ENCODE peak calls at places on chromosomes 2 and 18, in four cellular contexts. One of them, this sample, is unnamed.

GRCh38 chr2:120104002-120104467 is 91.2 kb downstream of the EPB41L5 start:
- DNase-seq in stimulated activated naive CD8-positive, alpha-beta T cell treated with anti-CD3 and anti-CD28 coated beads, Interleukin-15, amount 100 ng/mL, for 72 hours: no peak
- DNase-seq in T-helper 2 cell: no peak
- DNase-seq in WTC11: no peak
- DNase-seq in this sample: no peak

GRCh38 chr2:1605659-1606400 is 138.5 kb downstream of the PXDN start:
- DNase-seq in stimulated activated naive CD8-positive, alpha-beta T cell treated with anti-CD3 and anti-CD28 coated beads, Interleukin-15, amount 100 ng/mL, for 72 hours: no peak
- DNase-seq in T-helper 2 cell: no peak
- DNase-seq in WTC11: peak; percentile 68
- DNase-seq in this sample: peak; percentile 92

GRCh38 chr2:8230466-8230865 is 451.4 kb upstream of the ID2 start:
- DNase-seq in stimulated activated naive CD8-positive, alpha-beta T cell treated with anti-CD3 and anti-CD28 coated beads, Interleukin-15, amount 100 ng/mL, for 72 hours: no peak
- DNase-seq in T-helper 2 cell: no peak
- DNase-seq in WTC11: no peak
- DNase-seq in this sample: no peak

GRCh38 chr2:33518929-33519328 is 42.5 kb downstream of the RASGRP3 start:
- DNase-seq in stimulated activated naive CD8-positive, alpha-beta T cell treated with anti-CD3 and anti-CD28 coated beads, Interleukin-15, amount 100 ng/mL, for 72 hours: no peak
- DNase-seq in T-helper 2 cell: no peak
- DNase-seq in WTC11: no peak
- DNase-seq in this sample: no peak

GRCh38 chr2:36538345-36538744 is 59.6 kb downstream of the FEZ2 start:
- DNase-seq in stimulated activated naive CD8-positive, alpha-beta T cell treated with anti-CD3 and anti-CD28 coated beads, Interleukin-15, amount 100 ng/mL, for 72 hours: no peak
- DNase-seq in T-helper 2 cell: no peak
- DNase-seq in WTC11: no peak
- DNase-seq in this sample: no peak

GRCh38 chr18:24964213-24964612 is 387.8 kb downstream of the ZNF521 start:
- DNase-seq in stimulated activated naive CD8-positive, alpha-beta T cell treated with anti-CD3 and anti-CD28 coated beads, Interleukin-15, amount 100 ng/mL, for 72 hours: no peak
- DNase-seq in T-helper 2 cell: no peak
- DNase-seq in WTC11: peak; percentile 51
- DNase-seq in this sample: peak; percentile 74

GRCh38 chr2:218876562-218877219 is 4.0 kb upstream of the WNT10A start:
- DNase-seq in stimulated activated naive CD8-positive, alpha-beta T cell treated with anti-CD3 and anti-CD28 coated beads, Interleukin-15, amount 100 ng/mL, for 72 hours: peak; percentile 76
- DNase-seq in T-helper 2 cell: no peak
- DNase-seq in WTC11: peak; percentile 81
- DNase-seq in this sample: peak; percentile 81

GRCh38 chr2:241217320-241218031 is 29.0 kb downstream of the ANO7 start:
- DNase-seq in stimulated activated naive CD8-positive, alpha-beta T cell treated with anti-CD3 and anti-CD28 coated beads, Interleukin-15, amount 100 ng/mL, for 72 hours: peak; percentile 41
- DNase-seq in T-helper 2 cell: no peak
- DNase-seq in WTC11: peak; percentile 74
- DNase-seq in this sample: peak; percentile 83

GRCh38 chr18:36411745-36412168 is 114.2 kb downstream of the FHOD3 start:
- DNase-seq in stimulated activated naive CD8-positive, alpha-beta T cell treated with anti-CD3 and anti-CD28 coated beads, Interleukin-15, amount 100 ng/mL, for 72 hours: no peak
- DNase-seq in T-helper 2 cell: no peak
- DNase-seq in WTC11: peak; percentile 73
- DNase-seq in this sample: peak; percentile 78

GRCh38 chr2:131123192-131123591 is 18.1 kb downstream of the PLEKHB2 start:
- DNase-seq in stimulated activated naive CD8-positive, alpha-beta T cell treated with anti-CD3 and anti-CD28 coated beads, Interleukin-15, amount 100 ng/mL, for 72 hours: no peak
- DNase-seq in T-helper 2 cell: no peak
- DNase-seq in WTC11: no peak
- DNase-seq in this sample: no peak

GRCh38 chr2:17578466-17578928 is 38.0 kb downstream of the VSNL1 start:
- DNase-seq in stimulated activated naive CD8-positive, alpha-beta T cell treated with anti-CD3 and anti-CD28 coated beads, Interleukin-15, amount 100 ng/mL, for 72 hours: no peak
- DNase-seq in T-helper 2 cell: no peak
- DNase-seq in WTC11: no peak
- DNase-seq in this sample: peak; percentile 58

GRCh38 chr2:96409543-96410184 is 74.1 kb downstream of the NCAPH start:
- DNase-seq in stimulated activated naive CD8-positive, alpha-beta T cell treated with anti-CD3 and anti-CD28 coated beads, Interleukin-15, amount 100 ng/mL, for 72 hours: no peak
- DNase-seq in T-helper 2 cell: no peak
- DNase-seq in WTC11: no peak
- DNase-seq in this sample: no peak

GRCh38 chr2:18133310-18133709 is 254.8 kb downstream of the KCNS3 start:
- DNase-seq in stimulated activated naive CD8-positive, alpha-beta T cell treated with anti-CD3 and anti-CD28 coated beads, Interleukin-15, amount 100 ng/mL, for 72 hours: no peak
- DNase-seq in T-helper 2 cell: no peak
- DNase-seq in WTC11: no peak
- DNase-seq in this sample: no peak

GRCh38 chr18:79902075-79902474 is 49.4 kb downstream of the SLC66A2 start:
- DNase-seq in stimulated activated naive CD8-positive, alpha-beta T cell treated with anti-CD3 and anti-CD28 coated beads, Interleukin-15, amount 100 ng/mL, for 72 hours: no peak
- DNase-seq in T-helper 2 cell: no peak
- DNase-seq in WTC11: no peak
- DNase-seq in this sample: peak; percentile 20

GRCh38 chr2:2870106-2870505 is 507.5 kb downstream of the EIPR1 start:
- DNase-seq in stimulated activated naive CD8-positive, alpha-beta T cell treated with anti-CD3 and anti-CD28 coated beads, Interleukin-15, amount 100 ng/mL, for 72 hours: no peak
- DNase-seq in T-helper 2 cell: no peak
- DNase-seq in WTC11: no peak
- DNase-seq in this sample: no peak

GRCh38 chr2:80126596-80127189 is 177.9 kb downstream of the LRRTM1 start:
- DNase-seq in stimulated activated naive CD8-positive, alpha-beta T cell treated with anti-CD3 and anti-CD28 coated beads, Interleukin-15, amount 100 ng/mL, for 72 hours: no peak
- DNase-seq in T-helper 2 cell: no peak
- DNase-seq in WTC11: no peak
- DNase-seq in this sample: no peak

GRCh38 chr2:111100765-111101162 is 19.9 kb upstream of the BCL2L11 start:
- DNase-seq in stimulated activated naive CD8-positive, alpha-beta T cell treated with anti-CD3 and anti-CD28 coated beads, Interleukin-15, amount 100 ng/mL, for 72 hours: peak; percentile 20
- DNase-seq in T-helper 2 cell: no peak
- DNase-seq in WTC11: no peak
- DNase-seq in this sample: no peak

GRCh38 chr2:48508461-48509124 is 21.4 kb upstream of the STON1 start:
- DNase-seq in stimulated activated naive CD8-positive, alpha-beta T cell treated with anti-CD3 and anti-CD28 coated beads, Interleukin-15, amount 100 ng/mL, for 72 hours: no peak
- DNase-seq in T-helper 2 cell: no peak
- DNase-seq in WTC11: no peak
- DNase-seq in this sample: peak; percentile 52

GRCh38 chr2:28717339-28717758 is 34.3 kb upstream of the PPP1CB start:
- DNase-seq in stimulated activated naive CD8-positive, alpha-beta T cell treated with anti-CD3 and anti-CD28 coated beads, Interleukin-15, amount 100 ng/mL, for 72 hours: no peak
- DNase-seq in T-helper 2 cell: no peak
- DNase-seq in WTC11: no peak
- DNase-seq in this sample: no peak

GRCh38 chr2:168490916-168491605 is 35.0 kb downstream of the CERS6 start:
- DNase-seq in stimulated activated naive CD8-positive, alpha-beta T cell treated with anti-CD3 and anti-CD28 coated beads, Interleukin-15, amount 100 ng/mL, for 72 hours: no peak
- DNase-seq in T-helper 2 cell: no peak
- DNase-seq in WTC11: no peak
- DNase-seq in this sample: no peak

GRCh38 chr2:3605013-3605961 is 10.4 kb downstream of the COLEC11 start:
- DNase-seq in stimulated activated naive CD8-positive, alpha-beta T cell treated with anti-CD3 and anti-CD28 coated beads, Interleukin-15, amount 100 ng/mL, for 72 hours: peak; percentile 26
- DNase-seq in T-helper 2 cell: peak; percentile 32
- DNase-seq in WTC11: peak; percentile 81
- DNase-seq in this sample: no peak

GRCh38 chr2:223000872-223001825 is 50.8 kb upstream of the KCNE4 start:
- DNase-seq in stimulated activated naive CD8-positive, alpha-beta T cell treated with anti-CD3 and anti-CD28 coated beads, Interleukin-15, amount 100 ng/mL, for 72 hours: no peak
- DNase-seq in T-helper 2 cell: no peak
- DNase-seq in WTC11: no peak
- DNase-seq in this sample: no peak

GRCh38 chr2:72028996-72029395 is 118.7 kb downstream of the CYP26B1 start:
- DNase-seq in stimulated activated naive CD8-positive, alpha-beta T cell treated with anti-CD3 and anti-CD28 coated beads, Interleukin-15, amount 100 ng/mL, for 72 hours: no peak
- DNase-seq in T-helper 2 cell: no peak
- DNase-seq in WTC11: no peak
- DNase-seq in this sample: peak; percentile 11

GRCh38 chr18:73688851-73689659 is 458.6 kb downstream of the FBXO15 start:
- DNase-seq in stimulated activated naive CD8-positive, alpha-beta T cell treated with anti-CD3 and anti-CD28 coated beads, Interleukin-15, amount 100 ng/mL, for 72 hours: no peak
- DNase-seq in T-helper 2 cell: no peak
- DNase-seq in WTC11: no peak
- DNase-seq in this sample: no peak

GRCh38 chr2:241566468-241566867 is 7.9 kb downstream of the BOK start:
- DNase-seq in stimulated activated naive CD8-positive, alpha-beta T cell treated with anti-CD3 and anti-CD28 coated beads, Interleukin-15, amount 100 ng/mL, for 72 hours: no peak
- DNase-seq in T-helper 2 cell: no peak
- DNase-seq in WTC11: no peak
- DNase-seq in this sample: no peak

GRCh38 chr2:241001413-241002274 is 3.2 kb downstream of the SNED1 start:
- DNase-seq in stimulated activated naive CD8-positive, alpha-beta T cell treated with anti-CD3 and anti-CD28 coated beads, Interleukin-15, amount 100 ng/mL, for 72 hours: no peak
- DNase-seq in T-helper 2 cell: no peak
- DNase-seq in WTC11: no peak
- DNase-seq in this sample: peak; percentile 22

GRCh38 chr2:33441235-33441810 is 35.1 kb upstream of the RASGRP3 start:
- DNase-seq in stimulated activated naive CD8-positive, alpha-beta T cell treated with anti-CD3 and anti-CD28 coated beads, Interleukin-15, amount 100 ng/mL, for 72 hours: no peak
- DNase-seq in T-helper 2 cell: no peak
- DNase-seq in WTC11: peak; percentile 52
- DNase-seq in this sample: peak; percentile 65

GRCh38 chr2:7567646-7568045 is 650.4 kb downstream of the RNF144A start:
- DNase-seq in stimulated activated naive CD8-positive, alpha-beta T cell treated with anti-CD3 and anti-CD28 coated beads, Interleukin-15, amount 100 ng/mL, for 72 hours: peak; percentile 76
- DNase-seq in T-helper 2 cell: no peak
- DNase-seq in WTC11: no peak
- DNase-seq in this sample: peak; percentile 41

GRCh38 chr2:40872580-40872979 is 420.7 kb upstream of the SLC8A1 start:
- DNase-seq in stimulated activated naive CD8-positive, alpha-beta T cell treated with anti-CD3 and anti-CD28 coated beads, Interleukin-15, amount 100 ng/mL, for 72 hours: no peak
- DNase-seq in T-helper 2 cell: no peak
- DNase-seq in WTC11: no peak
- DNase-seq in this sample: no peak

GRCh38 chr2:215060851-215061541 is 77.4 kb downstream of the ABCA12 start:
- DNase-seq in stimulated activated naive CD8-positive, alpha-beta T cell treated with anti-CD3 and anti-CD28 coated beads, Interleukin-15, amount 100 ng/mL, for 72 hours: no peak
- DNase-seq in T-helper 2 cell: no peak
- DNase-seq in WTC11: no peak
- DNase-seq in this sample: no peak